ENCODE peak calls at places on chromosomes 13 and 19, in six cellular contexts. R is neuronal stem cell, X is IMR-90, J is H9, U is mesenchymal stem cell, N is H1. K is an unnamed sample.

GRCh38 chr19:18995804-18996241 is 37.5 kb downstream of the SUGP2 start:
- DNase-seq in R (peak), X (peak), J (peak), U (peak), N (peak), K (peak)

GRCh38 chr13:23965346-23965745 is 68.0 kb upstream of the C1QTNF9B start:
- DNase-seq in R (no peak), X (no peak), J (no peak), U (no peak), N (no peak), K (no peak)

GRCh38 chr19:56966697-56967299 is 126.3 kb upstream of the PEG3 start:
- DNase-seq in R (no peak), X (no peak), J (no peak), U (no peak), N (no peak), K (no peak)

GRCh38 chr13:65336916-65337315 is 1893.2 kb downstream of the PCDH9 start:
- DNase-seq in R (no peak), X (peak), J (no peak), U (no peak), N (no peak), K (no peak)

GRCh38 chr19:6750062-6750461 is 10.6 kb downstream of the TRIP10 start:
- DNase-seq in R (no peak), X (no peak), J (no peak), U (no peak), N (no peak), K (no peak)

GRCh38 chr13:95641291-95641811 is 3.2 kb downstream of the DZIP1 start:
- DNase-seq in R (no peak), X (peak), J (peak), U (peak), N (peak), K (no peak)

GRCh38 chr19:7868671-7869452 is 5.3 kb downstream of the PRR36 start:
- DNase-seq in R (peak), X (peak), J (peak), U (peak), N (peak), K (peak)

GRCh38 chr13:99312493-99312883 is 5.3 kb upstream of the GPR183 start:
- DNase-seq in R (no peak), X (peak), J (no peak), U (peak), N (no peak), K (peak)

GRCh38 chr19:55836340-55836739 is at the start of gene NLRP4:
- DNase-seq in R (no peak), X (no peak), J (no peak), U (no peak), N (no peak), K (no peak)

GRCh38 chr19:18593367-18594095 is 4.9 kb downstream of the REX1BD start:
- DNase-seq in R (no peak), X (no peak), J (peak), U (no peak), N (no peak), K (no peak)

GRCh38 chr13:114151565-114152284 is 19.3 kb upstream of the RASA3 start:
- DNase-seq in R (no peak), X (no peak), J (no peak), U (no peak), N (no peak), K (no peak)

GRCh38 chr19:21767065-21767800 is at the start of gene ZNF100:
- DNase-seq in R (peak), X (peak), J (peak), U (peak), N (peak), K (peak)

GRCh38 chr19:5113101-5113557 is 144.2 kb downstream of the KDM4B start:
- DNase-seq in R (no peak), X (peak), J (no peak), U (peak), N (no peak), K (no peak)

GRCh38 chr13:108425056-108425455 is 155.5 kb downstream of the TNFSF13B start:
- DNase-seq in R (no peak), X (no peak), J (no peak), U (no peak), N (no peak), K (no peak)

GRCh38 chr19:15701757-15702589 is 25.9 kb upstream of the OR10H2 start:
- DNase-seq in R (no peak), X (no peak), J (no peak), U (no peak), N (no peak), K (peak)

GRCh38 chr19:48397636-48398328 is 4.3 kb downstream of the GRIN2D start:
- DNase-seq in R (no peak), X (no peak), J (no peak), U (peak), N (no peak), K (peak)

GRCh38 chr13:25213716-25214115 is 41.6 kb upstream of the AMER2 start:
- DNase-seq in R (no peak), X (no peak), J (no peak), U (no peak), N (no peak), K (peak)

GRCh38 chr19:34926685-34927375 is at the start of gene ZNF30:
- DNase-seq in R (peak), X (peak), J (peak), U (peak), N (peak), K (peak)

GRCh38 chr19:34936184-34936583 is 9.5 kb downstream of the ZNF30 start:
- DNase-seq in R (no peak), X (no peak), J (no peak), U (no peak), N (no peak), K (no peak)

DNA sequence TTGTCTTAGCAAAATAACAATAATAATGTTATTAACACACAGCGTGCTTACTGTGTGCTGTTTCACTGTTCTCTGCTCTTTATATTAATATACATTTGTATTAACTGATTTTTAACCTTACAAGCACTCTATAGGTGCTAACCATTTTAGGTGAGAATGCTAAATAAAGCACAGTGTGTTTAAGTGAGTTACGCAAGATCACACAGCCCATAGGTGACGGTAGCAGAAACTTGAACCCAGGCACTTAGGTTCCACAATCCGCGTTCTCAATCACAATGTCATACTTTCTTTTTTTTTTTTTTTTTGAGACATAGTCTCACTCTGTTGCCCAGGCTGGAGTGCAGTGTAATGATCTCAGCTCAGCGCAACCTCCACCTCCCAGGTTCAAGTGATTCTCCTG is 5.8 kb downstream of the ZNF30 start:
- DNase-seq in R (no peak), X (no peak), J (no peak), U (no peak), N (no peak), K (no peak)
- H3K14ac ChIP-seq in R (no peak), X (no peak), J (no peak), U (no peak), N (no peak), K (no peak)

GRCh38 chr13:29573190-29573589 is 22.3 kb downstream of the SLC7A1 start:
- DNase-seq in R (no peak), X (peak), J (no peak), U (no peak), N (no peak), K (no peak)

GRCh38 chr13:29572575-29572974 is 22.9 kb downstream of the SLC7A1 start:
- DNase-seq in R (no peak), X (no peak), J (no peak), U (no peak), N (no peak), K (no peak)

GRCh38 chr13:29569253-29570057 is 26.0 kb downstream of the SLC7A1 start:
- DNase-seq in R (no peak), X (no peak), J (no peak), U (no peak), N (no peak), K (peak)

GRCh38 chr13:29570058-29570654 is 25.3 kb downstream of the SLC7A1 start:
- DNase-seq in R (no peak), X (no peak), J (no peak), U (no peak), N (no peak), K (no peak)

DNA sequence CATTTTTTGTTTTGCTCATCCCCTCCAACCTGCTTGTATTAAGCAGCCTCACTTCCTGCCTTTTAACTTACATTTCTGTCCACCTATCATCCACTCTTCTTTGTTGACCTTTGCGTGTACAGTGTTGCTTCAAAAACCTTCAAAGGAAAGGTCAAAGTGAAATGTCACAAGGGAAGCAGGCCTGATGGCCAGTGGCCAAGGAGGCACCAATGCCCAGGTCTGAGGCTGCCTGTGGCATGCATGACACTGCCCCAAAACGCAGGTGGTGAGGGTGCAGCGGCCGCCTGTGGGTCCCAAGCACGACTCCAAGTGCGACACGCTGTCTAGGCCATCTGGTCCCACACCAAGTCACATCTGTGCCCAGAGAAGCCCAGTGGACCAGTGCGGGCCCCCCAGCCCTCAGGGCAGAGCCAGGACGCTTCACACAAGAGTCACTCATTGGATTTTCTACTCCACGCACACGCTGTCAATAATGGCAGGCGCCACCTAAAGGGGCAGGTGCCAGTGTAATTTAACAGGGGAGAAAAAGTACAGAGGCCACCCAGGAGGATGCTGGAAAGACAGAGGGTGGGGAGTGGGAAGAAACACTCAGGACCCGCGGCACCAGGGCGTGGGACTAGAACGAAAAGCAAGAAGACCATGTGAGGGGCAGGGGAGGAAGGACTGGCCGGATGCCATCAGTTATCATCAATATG is 23.5 kb downstream of the SLC7A1 start:
- DNase-seq in R (no peak), X (no peak), J (no peak), U (no peak), N (no peak), K (no peak)
- H3K27ac ChIP-seq in R (no peak), X (no peak), J (no peak), U (no peak), N (no peak), K (no peak)

GRCh38 chr19:33329727-33330126 is 27.4 kb upstream of the CEBPA start:
- DNase-seq in R (no peak), X (no peak), J (no peak), U (no peak), N (no peak), K (no peak)

GRCh38 chr19:33332248-33332647 is 29.9 kb upstream of the CEBPA start:
- DNase-seq in R (no peak), X (no peak), J (no peak), U (no peak), N (no peak), K (no peak)

GRCh38 chr19:33333151-33333550 is 30.8 kb upstream of the CEBPA start:
- DNase-seq in R (no peak), X (no peak), J (no peak), U (no peak), N (no peak), K (no peak)

GRCh38 chr19:33325920-33326319 is 23.6 kb upstream of the CEBPA start:
- DNase-seq in R (no peak), X (no peak), J (no peak), U (no peak), N (no peak), K (no peak)

GRCh38 chr19:33329060-33329459 is 26.7 kb upstream of the CEBPA start:
- DNase-seq in R (no peak), X (no peak), J (no peak), U (no peak), N (no peak), K (no peak)
- H3K14ac ChIP-seq in R (no peak), X (no peak), J (no peak), U (no peak), N (no peak), K (no peak)

DNA sequence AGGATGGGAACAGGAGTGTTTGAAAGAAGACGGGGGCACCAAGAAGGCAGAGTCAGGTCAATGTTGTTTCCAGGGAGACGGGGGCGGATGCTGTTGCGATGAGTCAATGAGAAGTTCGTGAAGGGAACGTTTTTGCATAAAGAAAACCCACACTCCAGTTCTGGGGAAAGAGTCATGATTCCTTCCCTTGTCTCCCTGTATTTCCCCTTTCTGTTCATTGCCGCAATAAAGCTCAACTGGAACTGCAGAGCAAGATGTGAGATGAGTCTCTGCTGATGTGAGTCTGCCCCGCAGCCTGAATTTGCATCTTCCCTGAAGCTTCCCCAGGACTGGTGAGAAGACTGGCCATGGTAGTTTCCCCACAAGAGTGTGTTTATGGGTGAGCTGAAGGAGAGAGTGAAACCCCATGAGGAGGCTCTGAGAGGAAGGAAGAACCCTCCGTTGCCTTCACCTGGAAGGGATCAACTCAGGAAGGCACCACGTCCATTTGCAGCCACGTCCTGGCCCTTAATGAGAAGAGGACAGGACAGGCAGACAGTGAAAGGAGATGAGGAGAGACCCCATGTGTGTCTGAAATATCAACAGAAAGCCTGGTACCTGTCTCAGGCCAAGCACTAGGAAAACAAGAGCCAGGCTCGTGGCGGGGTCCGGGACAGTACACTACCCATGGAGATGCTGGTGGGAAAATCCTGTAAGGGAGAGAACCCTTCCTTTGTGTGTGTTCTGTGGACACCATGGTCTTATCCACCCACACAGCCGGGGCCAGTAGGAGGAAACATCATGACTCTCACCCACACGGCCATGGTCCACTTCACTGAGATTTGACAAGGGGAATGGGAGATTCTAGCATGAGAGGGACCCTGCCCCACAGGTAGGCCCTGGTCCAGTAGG is 13.7 kb downstream of the LILRA1 start:
- DNase-seq in R (no peak), X (no peak), J (no peak), U (no peak), N (no peak), K (no peak)
- H3K27ac ChIP-seq in R (no peak), X (no peak), J (no peak), U (no peak), N (no peak), K (no peak)

DNA sequence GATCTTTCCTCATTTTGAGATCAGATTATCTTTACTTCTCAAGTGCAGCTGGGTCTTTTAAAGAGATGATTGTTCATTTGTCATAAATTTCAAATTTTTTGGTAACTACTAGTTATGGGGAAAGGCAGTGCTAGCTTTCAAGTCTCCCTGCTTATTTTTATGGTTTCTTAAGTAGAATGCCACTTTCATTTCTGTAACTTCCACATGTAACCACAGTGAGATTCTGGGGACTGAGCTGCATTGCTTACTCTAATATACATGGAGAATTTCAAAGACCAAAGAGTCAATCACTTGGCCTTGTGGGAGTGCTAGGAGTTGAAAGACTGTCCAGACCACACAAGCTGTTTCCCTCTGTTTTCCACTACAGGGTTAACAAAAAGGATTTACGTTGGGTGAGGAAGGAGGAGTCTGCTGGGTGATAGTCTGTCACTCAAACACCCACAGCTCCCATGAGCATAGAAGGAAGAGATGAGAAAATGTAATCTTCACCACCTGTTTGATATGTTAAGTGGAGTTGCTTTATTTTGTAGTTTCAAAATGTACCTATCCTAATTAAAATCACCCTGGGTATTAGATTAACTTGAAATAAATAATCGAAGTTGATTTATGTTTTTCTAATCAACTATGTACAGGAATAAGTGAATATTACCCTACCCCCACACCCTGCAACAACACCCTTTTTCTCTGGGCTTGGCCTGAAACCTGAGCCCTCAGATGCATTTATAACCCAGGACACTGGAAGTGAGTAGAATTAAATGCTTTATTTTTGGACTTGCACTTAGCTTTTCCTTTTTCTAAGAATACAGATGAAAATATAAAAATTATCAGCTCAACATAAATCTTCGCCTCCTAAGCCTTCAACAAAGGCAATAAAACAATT is 225.7 kb upstream of the SLC10A2 start:
- DNase-seq in R (peak), X (no peak), J (no peak), U (no peak), N (no peak), K (no peak)
- H3K14ac ChIP-seq in R (no peak), X (no peak), J (no peak), U (no peak), N (no peak), K (no peak)

GRCh38 chr19:45440873-45441654 is 17.3 kb upstream of the ERCC1 start:
- DNase-seq in R (no peak), X (peak), J (peak), U (peak), N (no peak), K (peak)
- H3K27ac ChIP-seq in R (no peak), X (no peak), J (no peak), U (no peak), N (no peak), K (peak)

GRCh38 chr19:20067898-20068297 is 9.9 kb upstream of the ZNF90 start:
- DNase-seq in R (no peak), X (no peak), J (no peak), U (no peak), N (no peak), K (no peak)

GRCh38 chr19:20066861-20067260 is 10.9 kb upstream of the ZNF90 start:
- DNase-seq in R (no peak), X (no peak), J (no peak), U (no peak), N (no peak), K (no peak)

GRCh38 chr19:20072936-20073335 is 4.9 kb upstream of the ZNF90 start:
- DNase-seq in R (no peak), X (no peak), J (no peak), U (no peak), N (no peak), K (no peak)

GRCh38 chr19:20070691-20071090 is 7.1 kb upstream of the ZNF90 start:
- DNase-seq in R (no peak), X (no peak), J (no peak), U (no peak), N (no peak), K (no peak)
- H3K14ac ChIP-seq in R (no peak), X (no peak), J (no peak), U (no peak), N (no peak), K (no peak)

GRCh38 chr19:46381346-46381745 is 32.0 kb downstream of the CCDC8 start:
- DNase-seq in R (no peak), X (no peak), J (no peak), U (no peak), N (no peak), K (no peak)

GRCh38 chr19:46374526-46375475 is 27.9 kb downstream of the PPP5C start:
- DNase-seq in R (no peak), X (no peak), J (peak), U (no peak), N (no peak), K (no peak)

GRCh38 chr19:46376241-46377153 is 29.6 kb downstream of the PPP5C start:
- DNase-seq in R (no peak), X (no peak), J (peak), U (no peak), N (no peak), K (no peak)

GRCh38 chr19:46380690-46381089 is 32.7 kb downstream of the CCDC8 start:
- DNase-seq in R (no peak), X (no peak), J (no peak), U (no peak), N (no peak), K (no peak)

DNA sequence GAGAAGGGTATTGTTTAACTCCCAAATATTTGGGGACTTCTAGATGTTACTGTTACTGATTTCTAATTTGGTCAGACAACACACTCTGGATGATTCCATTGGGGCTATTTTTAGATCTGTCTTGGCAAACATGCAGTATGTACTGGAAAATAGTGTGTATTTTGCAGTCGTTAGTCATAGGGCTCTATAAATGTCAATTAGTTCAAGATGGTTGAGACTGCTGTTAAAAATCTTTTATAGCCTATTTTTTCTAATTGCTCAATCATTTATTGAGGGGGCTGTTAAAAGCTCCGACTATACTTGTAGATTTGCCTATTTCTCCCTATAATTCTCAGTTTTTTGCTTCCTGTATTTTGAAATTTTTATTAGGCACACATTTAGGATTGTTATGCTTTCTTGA is 31.4 kb downstream of the PPP5C start:
- DNase-seq in R (no peak), X (peak), J (no peak), U (peak), N (no peak), K (no peak)
- H3K27ac ChIP-seq in R (no peak), X (no peak), J (no peak), U (no peak), N (no peak), K (no peak)

GRCh38 chr13:97057196-97057595 is 62.9 kb upstream of the OXGR1 start:
- DNase-seq in R (no peak), X (no peak), J (no peak), U (no peak), N (no peak), K (no peak)

GRCh38 chr13:97058896-97059295 is 64.6 kb upstream of the OXGR1 start:
- DNase-seq in R (no peak), X (no peak), J (no peak), U (no peak), N (no peak), K (no peak)

GRCh38 chr13:97058417-97058816 is 64.1 kb upstream of the OXGR1 start:
- DNase-seq in R (no peak), X (no peak), J (no peak), U (no peak), N (no peak), K (no peak)
- H3K14ac ChIP-seq in R (no peak), X (no peak), J (no peak), U (no peak), N (no peak), K (no peak)

K was measured in trophoblast cell.